ENCODE peak calls at places on chromosomes 1 and 21, in four cellular contexts. R is ovary, H is MM.1S, O is colonic mucosa. C is an unnamed sample. For H3K4me1 and H3K27me3, the result is how much of the 10 kb centered on the place peaks cover.

GRCh38 chr1:165152727-165153126 is 203.8 kb downstream of the LMX1A start:
- DNase-seq in H (no peak), O (no peak), R (no peak), C (no peak)

GRCh38 chr1:65691962-65692361 is 100.7 kb upstream of the PDE4B start:
- DNase-seq in R (no peak), O (no peak), H (no peak), C (no peak)

GRCh38 chr1:153699116-153699515 is 20.6 kb downstream of the NPR1 start:
- DNase-seq in O (no peak), R (no peak), H (no peak), C (no peak)

GRCh38 chr1:70667771-70668170 is 256.7 kb downstream of the CTH start:
- DNase-seq in O (no peak), R (no peak), H (no peak), C (no peak)

GRCh38 chr1:43547538-43548072 is 16.9 kb downstream of the PTPRF start:
- DNase-seq in R (no peak), O (no peak), H (no peak), C (no peak)

GRCh38 chr1:156622581-156623297 is 3.5 kb downstream of the HAPLN2 start:
- DNase-seq in H (no peak), O (no peak), R (no peak), C (no peak)

GRCh38 chr1:186236921-186237320 is 138.1 kb downstream of the TPR start:
- DNase-seq in O (no peak), R (no peak), H (no peak), C (no peak)

GRCh38 chr21:45030637-45031218 is 43.7 kb upstream of the ADARB1 start:
- DNase-seq in O (no peak), H (no peak), R (no peak), C (no peak)

DNA sequence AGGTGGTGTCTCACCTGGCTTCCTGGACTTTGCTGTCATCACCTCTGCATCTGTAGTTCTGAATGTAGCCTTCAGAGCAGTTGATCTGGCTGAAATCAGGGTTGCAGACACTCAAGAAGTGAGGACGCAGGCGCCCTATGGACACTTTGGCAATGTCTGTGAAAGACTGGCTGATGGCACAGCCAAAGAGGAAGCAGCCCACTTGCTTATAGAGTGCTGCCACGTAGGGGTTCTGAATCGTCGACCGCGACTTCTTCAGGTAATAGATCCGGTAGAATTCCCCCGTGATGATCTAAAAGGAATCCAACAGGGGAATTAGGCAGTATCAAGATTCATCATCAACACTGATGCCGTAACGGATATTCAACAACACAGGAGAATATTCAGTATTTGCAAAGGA is 55.1 kb downstream of the PLPP3 start:
- DNase-seq in O (no peak), R (no peak), H (no peak), C (no peak)
- H3K4me1 ChIP-seq in O (under half), R (under half), H (under half), C (under half)

DNA sequence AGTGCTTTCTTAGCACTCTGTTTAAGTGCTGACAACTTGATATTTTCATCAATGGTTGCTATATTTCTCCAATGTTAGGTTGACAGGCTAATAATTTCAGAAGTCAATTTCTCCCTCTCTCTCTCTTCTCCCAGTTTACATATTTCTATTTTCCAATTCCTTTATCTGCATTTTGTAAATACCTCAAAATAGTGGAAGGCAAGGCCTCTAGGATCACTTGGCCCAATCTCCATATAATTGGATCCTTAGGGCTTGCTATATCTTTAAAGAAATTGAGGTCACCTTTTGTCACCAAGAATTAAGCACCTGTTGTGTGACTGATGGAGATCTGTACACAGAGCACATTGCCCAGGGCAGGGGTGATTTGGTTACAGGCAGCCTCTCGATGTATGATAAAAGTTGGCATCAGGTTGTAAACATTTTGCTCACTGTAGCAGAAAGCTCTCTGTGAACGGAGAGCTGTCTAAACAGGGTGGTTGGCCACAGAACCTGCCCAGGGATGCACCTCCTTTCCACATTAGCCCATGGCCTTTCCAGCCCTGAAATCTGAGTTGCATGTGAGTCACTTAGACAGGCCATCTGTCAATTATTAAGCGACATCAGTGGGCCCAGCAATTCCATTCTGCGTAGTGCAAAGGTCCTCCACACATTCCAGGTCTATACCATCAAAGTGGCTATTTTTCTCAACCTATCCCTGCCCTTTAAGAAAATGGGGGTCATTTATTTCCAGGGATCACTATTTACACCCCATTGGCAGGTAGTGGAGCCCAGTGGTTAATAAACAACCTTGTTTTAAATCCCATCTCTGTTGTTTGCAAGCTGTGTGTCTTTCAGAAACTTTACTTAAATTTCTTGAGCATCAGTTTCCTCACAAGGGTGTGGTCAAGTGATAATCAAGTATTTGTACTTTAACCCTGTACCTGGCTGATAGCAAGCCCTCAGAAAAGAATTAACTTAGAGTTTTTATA is 29.1 kb upstream of the IRF2BP2 start:
- DNase-seq in R (no peak), H (no peak), O (peak), C (no peak)
- H3K4me3 ChIP-seq in R (no peak), H (no peak), O (no peak), C (no peak)

DNA sequence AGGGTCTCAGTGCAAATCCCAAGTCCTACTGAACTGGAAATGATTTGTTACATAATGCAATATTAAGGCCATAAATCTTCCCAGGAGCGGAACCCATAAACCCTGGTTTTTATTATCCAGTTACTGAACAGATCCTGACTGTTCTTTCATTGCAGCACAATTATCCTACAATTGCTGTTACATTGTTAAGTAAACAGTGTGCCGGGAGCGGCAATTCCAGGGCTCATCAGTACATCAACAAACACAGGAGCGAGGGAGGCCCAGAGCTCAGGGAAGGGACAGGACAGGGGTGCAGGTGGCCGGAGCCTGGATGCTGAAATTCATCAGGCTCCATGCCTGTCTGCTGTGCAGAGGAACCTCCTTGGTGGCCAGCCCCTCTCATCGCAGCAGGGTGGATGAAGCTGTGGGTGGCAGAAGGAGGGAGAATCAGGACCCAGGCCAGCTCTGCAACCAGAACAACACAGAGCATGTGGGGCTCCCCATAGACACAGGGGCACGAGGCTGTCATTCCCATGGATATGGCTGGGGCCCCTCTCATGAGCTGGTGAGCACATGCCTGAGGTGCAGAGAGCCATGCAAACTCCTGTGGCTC is 544.6 kb downstream of the NPHP4 start:
- DNase-seq in H (no peak), R (no peak), O (peak), C (no peak)
- H3K27me3 ChIP-seq in H (half or more), R (under half), O (under half), C (under half)

DNA sequence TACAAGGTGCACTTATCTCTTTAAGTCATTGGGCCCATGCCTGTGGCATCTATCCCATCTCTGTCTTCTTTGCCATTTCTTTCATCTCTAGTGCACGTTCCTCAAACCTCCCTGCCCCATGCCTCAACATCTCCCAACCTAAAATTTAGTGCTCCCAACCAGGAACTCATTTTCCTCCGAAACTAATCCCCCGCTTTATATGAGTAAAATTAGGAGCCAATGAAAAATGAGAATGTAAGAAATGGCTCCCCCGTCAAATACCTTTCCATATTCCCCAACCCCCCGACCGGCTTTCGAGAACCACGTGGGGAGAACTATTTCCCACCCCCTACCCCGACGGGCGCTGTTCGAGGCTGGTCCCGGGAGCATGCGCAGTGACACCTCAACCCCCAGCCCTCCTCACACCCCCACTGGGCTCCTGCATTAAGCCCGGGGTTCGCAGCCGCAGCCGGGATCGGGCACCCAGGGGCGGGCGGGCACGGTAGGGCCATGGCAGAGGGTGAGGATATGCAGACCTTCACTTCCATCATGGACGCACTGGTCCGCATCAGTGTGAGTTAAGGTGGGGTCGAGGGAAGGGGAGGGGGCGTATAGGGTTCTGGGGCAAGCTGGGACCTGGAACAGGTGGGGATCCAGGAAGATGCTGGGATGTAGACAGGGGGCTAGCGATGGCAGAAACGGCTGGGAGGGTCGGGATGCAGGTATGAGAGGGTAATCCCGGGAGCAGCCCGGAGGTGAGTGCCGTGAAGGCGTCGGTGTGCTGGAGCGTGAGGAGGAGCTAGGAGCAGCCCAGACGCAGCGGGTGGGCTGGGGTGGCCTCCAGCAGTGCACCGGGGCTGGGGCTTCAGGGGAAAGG is at the start of gene TRIM46:
- DNase-seq in O (peak), R (peak), H (no peak), C (peak)
- H3K4me1 ChIP-seq in O (under half), R (under half), H (under half), C (half or more)

GRCh38 chr1:215476541-215476940 is 90.6 kb upstream of the KCTD3 start:
- DNase-seq in O (no peak), R (no peak), H (no peak), C (no peak)
- H3K4me3 ChIP-seq in O (no peak), R (no peak), H (no peak), C (no peak)

DNA sequence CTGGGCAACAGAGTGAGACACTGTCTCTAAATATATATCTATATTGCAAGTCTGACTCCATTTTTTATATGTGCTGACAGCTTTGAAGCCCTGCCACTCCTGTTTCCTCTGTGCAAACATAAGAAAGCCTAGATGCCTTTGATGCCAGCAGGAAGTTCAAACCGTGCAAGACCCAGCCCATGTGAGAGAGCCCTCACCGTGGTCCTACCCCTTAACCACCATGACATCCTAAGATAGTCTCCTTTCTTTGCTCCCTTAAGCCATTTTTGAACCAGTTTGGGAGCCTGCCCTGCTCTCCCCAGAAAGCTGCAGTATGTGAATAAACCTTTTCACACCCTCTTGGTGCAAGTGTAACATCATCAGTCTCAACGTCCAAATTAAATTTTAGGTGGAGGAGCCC is 3.7 kb upstream of the DIPK1A start:
- DNase-seq in R (no peak), H (no peak), O (no peak), C (peak)
- H3K27me3 ChIP-seq in R (under half), H (under half), O (under half), C (under half)

GRCh38 chr1:18941221-18942141 is 15.0 kb downstream of the IFFO2 start:
- DNase-seq in O (no peak), H (no peak), R (no peak), C (no peak)
- H3K4me1 ChIP-seq in O (under half), H (under half), R (under half), C (half or more)

DNA sequence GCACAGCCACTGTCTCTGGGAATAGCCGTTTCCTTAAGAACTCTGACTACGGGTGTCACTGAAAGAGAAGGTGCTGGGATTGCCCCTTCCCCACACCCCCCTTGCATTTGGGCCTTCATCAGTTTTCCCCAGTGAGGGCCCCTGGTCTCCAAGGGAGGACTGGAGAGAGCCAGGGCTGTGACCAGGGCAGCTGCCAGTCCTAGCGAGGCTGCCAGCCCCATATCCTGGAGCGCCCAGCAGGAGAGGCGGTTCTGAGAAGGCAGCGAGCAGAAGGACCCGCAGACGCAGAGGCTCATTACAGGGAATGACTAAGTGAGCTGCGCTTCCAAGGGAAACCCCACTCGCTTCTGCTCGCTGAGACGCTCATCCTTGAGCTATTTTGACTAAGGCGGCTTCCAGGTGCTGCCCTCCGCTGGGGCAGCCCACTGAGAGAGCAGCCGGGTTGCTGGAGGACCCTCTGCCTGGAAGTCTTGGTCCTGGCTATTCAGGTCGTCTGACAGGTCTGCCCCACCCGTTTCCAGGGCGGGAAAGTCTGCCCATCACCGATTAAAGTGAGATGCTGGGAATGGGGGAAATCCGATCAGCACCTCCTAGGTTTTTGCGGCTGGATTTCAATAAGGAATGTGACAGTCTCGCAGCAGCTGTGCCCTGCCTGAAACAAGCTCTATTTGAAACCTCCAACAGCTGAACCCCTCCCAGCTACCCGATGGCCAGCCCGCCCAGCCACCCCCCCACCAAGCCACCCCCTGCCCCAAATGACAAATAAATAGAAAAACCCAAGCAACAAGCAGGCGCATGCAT is 2.9 kb downstream of the KCNN3 start:
- DNase-seq in O (no peak), H (no peak), R (peak), C (no peak)
- H3K4me3 ChIP-seq in O (no peak), H (no peak), R (peak), C (no peak)

GRCh38 chr1:182135946-182136345 is 74.4 kb upstream of the ZNF648 start:
- DNase-seq in H (no peak), O (no peak), R (no peak), C (no peak)

GRCh38 chr1:182133181-182133580 is 71.7 kb upstream of the ZNF648 start:
- DNase-seq in R (no peak), O (no peak), H (no peak), C (no peak)

GRCh38 chr1:182141040-182141439 is 79.5 kb upstream of the ZNF648 start:
- DNase-seq in R (no peak), O (no peak), H (no peak), C (no peak)

GRCh38 chr1:182134257-182134656 is 72.7 kb upstream of the ZNF648 start:
- DNase-seq in O (no peak), R (no peak), H (no peak), C (no peak)

GRCh38 chr1:182137546-182137945 is 76.0 kb upstream of the ZNF648 start:
- DNase-seq in R (no peak), O (no peak), H (no peak), C (no peak)
- H3K27me3 ChIP-seq in R (under half), O (under half), H (under half), C (under half)

GRCh38 chr1:24776821-24777220 is 31.6 kb downstream of the CLIC4 start:
- DNase-seq in R (no peak), O (no peak), H (no peak), C (no peak)

GRCh38 chr1:24773618-24774017 is 28.4 kb downstream of the CLIC4 start:
- DNase-seq in R (no peak), O (no peak), H (no peak), C (no peak)

GRCh38 chr1:24775901-24776300 is 30.7 kb downstream of the CLIC4 start:
- DNase-seq in O (no peak), R (no peak), H (no peak), C (no peak)

GRCh38 chr1:24778141-24778540 is 32.9 kb downstream of the CLIC4 start:
- DNase-seq in O (no peak), R (no peak), H (no peak), C (no peak)

GRCh38 chr1:24775348-24775747 is 30.1 kb downstream of the CLIC4 start:
- DNase-seq in R (no peak), O (no peak), H (no peak), C (no peak)
- H3K4me1 ChIP-seq in R (under half), O (under half), H (under half), C (under half)

C was measured in CD4-positive, alpha-beta memory T cell.